ENCODE peak calls at places on chromosomes 6 and 20, in eight cellular contexts. S, Y, J, N, D, H, K and P are unnamed samples.
A peak's percentile ranks its signal among the peaks of the same experiment; 100 is the strongest.

GRCh38 chr20:37323985-37324384 is 22.0 kb upstream of the SRC start:
- DNase-seq in N (peak; percentile 72), K (peak; percentile 72), H (peak; percentile 75), J (peak; percentile 91), Y (no peak), D (no peak), S (no peak), P (no peak)

GRCh38 chr6:63351995-63352586 is 32.3 kb upstream of the LGSN start:
- DNase-seq in S (peak; percentile 41), K (peak; percentile 10), N (peak; percentile 83), D (no peak), Y (no peak), J (peak; percentile 88), H (peak; percentile 71), P (peak; percentile 30)

GRCh38 chr20:61803903-61804804 is 261.5 kb downstream of the TAF4 start:
- DNase-seq in J (peak; percentile 15), D (no peak), K (no peak), S (no peak), N (peak; percentile 40), H (no peak), Y (no peak), P (no peak)

GRCh38 chr6:81401970-81402690 is 350.4 kb downstream of the TENT5A start:
- DNase-seq in Y (no peak), K (no peak), S (no peak), N (peak; percentile 77), J (peak; percentile 85), H (no peak), D (no peak), P (no peak)

GRCh38 chr6:69696273-69696672 is 100.5 kb downstream of the LMBRD1 start:
- DNase-seq in K (no peak), Y (no peak), D (no peak), N (peak; percentile 28), J (no peak), S (no peak), H (peak; percentile 4), P (no peak)

GRCh38 chr6:74671558-74672025 is 534.3 kb downstream of the COL12A1 start:
- DNase-seq in N (peak; percentile 58), K (peak; percentile 53), Y (no peak), S (no peak), J (peak; percentile 94), D (no peak), H (no peak), P (no peak)

GRCh38 chr20:14631011-14631410 is 293.6 kb upstream of the FLRT3 start:
- DNase-seq in D (no peak), S (no peak), K (no peak), N (no peak), H (no peak), Y (no peak), J (no peak), P (no peak)

GRCh38 chr20:63586797-63587196 is 12.8 kb upstream of the HELZ2 start:
- DNase-seq in Y (no peak), N (no peak), D (no peak), H (no peak), J (no peak), K (no peak), S (no peak), P (no peak)

GRCh38 chr6:12170351-12171079 is 119.6 kb upstream of the EDN1 start:
- DNase-seq in H (peak; percentile 43), J (no peak), S (no peak), D (no peak), Y (no peak), K (no peak), N (no peak), P (no peak)

GRCh38 chr6:118768904-118769325 is 117.5 kb upstream of the CEP85L start:
- DNase-seq in S (no peak), N (peak; percentile 28), D (peak; percentile 8), J (no peak), Y (no peak), H (peak; percentile 90), K (no peak), P (no peak)

GRCh38 chr20:54643761-54644160 is 168.4 kb downstream of the DOK5 start:
- DNase-seq in J (peak; percentile 95), K (peak; percentile 10), D (no peak), Y (no peak), N (peak; percentile 46), S (no peak), H (peak; percentile 56), P (no peak)

GRCh38 chr6:16901777-16902176 is 140.5 kb upstream of the ATXN1 start:
- DNase-seq in N (peak; percentile 75), Y (peak; percentile 51), H (peak; percentile 42), K (no peak), S (no peak), J (peak; percentile 74), D (no peak), P (no peak)

GRCh38 chr6:144493035-144493910 is 208.1 kb downstream of the UTRN start:
- DNase-seq in Y (peak; percentile 39), H (peak; percentile 72), K (no peak), N (peak; percentile 24), S (no peak), D (no peak), J (peak; percentile 70), P (no peak)

GRCh38 chr6:144485531-144485930 is 200.4 kb downstream of the UTRN start:
- DNase-seq in S (no peak), Y (no peak), D (no peak), N (no peak), H (no peak), K (peak; percentile 51), J (no peak), P (no peak)

GRCh38 chr6:144488590-144488989 is 203.5 kb downstream of the UTRN start:
- DNase-seq in H (no peak), K (no peak), Y (peak; percentile 58), N (no peak), S (no peak), D (no peak), J (no peak), P (no peak)
- TF ChIP-seq CTCF in H (no peak), K (no peak), Y (no peak), N (no peak), S (no peak), D (no peak), J (no peak), P (no peak)

GRCh38 chr6:137868721-137869631 is 1.9 kb downstream of the TNFAIP3 start:
- DNase-seq in H (peak; percentile 58), K (no peak), S (peak; percentile 30), D (no peak), J (no peak), Y (no peak), N (no peak), P (no peak)
- TF ChIP-seq CTCF in H (peak; percentile 47), K (no peak), S (peak; percentile 67), D (peak; percentile 24), J (peak; percentile 28), Y (no peak), N (no peak), P (peak; percentile 61)

GRCh38 chr20:45890997-45891983 is at the start of the genes CTSA and NEURL2:
- DNase-seq in D (peak; percentile 75), J (peak; percentile 93), H (peak; percentile 89), Y (peak; percentile 93), K (peak; percentile 84), S (peak; percentile 91), N (peak; percentile 94), P (peak; percentile 99)
- TF ChIP-seq CTCF in D (no peak), J (no peak), H (no peak), Y (no peak), K (no peak), S (no peak), N (no peak), P (no peak)

GRCh38 chr6:35759401-35759800 is 17.0 kb upstream of the CLPSL2 start:
- DNase-seq in D (no peak), S (peak; percentile 34), H (no peak), Y (no peak), J (no peak), N (no peak), K (no peak), P (no peak)

GRCh38 chr6:35754452-35755321 is 17.9 kb downstream of the ARMC12 start:
- DNase-seq in K (no peak), D (no peak), N (peak; percentile 21), Y (peak; percentile 70), J (peak; percentile 13), S (no peak), H (peak; percentile 30), P (no peak)

GRCh38 chr6:35755525-35755924 is 18.7 kb downstream of the ARMC12 start:
- DNase-seq in Y (no peak), K (no peak), D (no peak), N (no peak), H (no peak), J (no peak), S (no peak), P (no peak)

GRCh38 chr6:35752330-35752729 is 15.5 kb downstream of the ARMC12 start:
- DNase-seq in Y (no peak), K (no peak), J (no peak), D (no peak), S (no peak), N (no peak), H (no peak), P (no peak)

DNA sequence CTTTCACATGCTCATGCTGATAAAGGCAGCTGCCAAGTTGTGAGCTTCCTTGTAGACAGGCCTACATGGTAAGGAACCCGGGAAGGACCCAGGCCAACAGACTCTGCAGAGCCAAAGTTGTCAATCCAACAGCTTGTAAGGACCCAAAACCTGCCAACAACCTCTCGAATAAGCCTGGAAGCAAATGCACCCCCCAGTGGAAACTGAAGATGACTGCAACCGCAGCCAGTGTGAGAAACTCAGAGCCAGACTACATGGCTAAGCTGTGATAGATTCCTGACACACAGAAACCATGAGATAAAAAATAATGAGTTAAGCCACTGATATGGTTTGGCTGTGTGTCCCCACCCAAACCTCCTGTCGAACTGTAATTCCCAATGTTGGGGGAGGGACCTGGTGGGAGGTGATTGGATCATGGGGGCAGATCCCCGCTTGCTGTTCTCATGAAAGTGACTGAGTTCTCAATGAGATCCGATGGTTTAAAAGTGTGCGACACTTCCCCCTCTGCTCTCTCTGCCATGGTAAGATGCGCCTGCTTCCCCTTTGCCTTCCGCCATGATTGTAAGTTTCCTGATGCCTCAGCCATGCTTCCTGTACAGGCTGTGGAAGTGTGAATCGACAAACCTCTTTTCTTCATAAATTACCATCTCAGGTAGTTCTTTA is 18.8 kb upstream of the CLPSL2 start:
- DNase-seq in Y (no peak), S (peak; percentile 66), J (peak; percentile 38), D (no peak), K (no peak), N (peak; percentile 86), H (peak; percentile 38), P (no peak)
- TF ChIP-seq CTCF in Y (no peak), S (peak; percentile 76), J (peak; percentile 57), D (no peak), K (peak; percentile 42), N (peak; percentile 83), H (peak; percentile 44), P (peak; percentile 39)